ENCODE peak calls at places on chromosomes 2 and 18, in ten cellular contexts. D, Q, J, A, M, H, C, G, F and L are unnamed samples.

GRCh38 chr18:36348971-36349417 is 51.5 kb downstream of the FHOD3 start:
- DNase-seq in H (no peak), C (no peak), F (no peak), D (no peak), Q (peak; percentile 30), G (no peak), J (no peak), A (no peak), M (no peak), L (no peak)

GRCh38 chr2:63819256-63819655 is 22.4 kb upstream of the UGP2 start:
- DNase-seq in H (no peak), Q (no peak), J (no peak), C (no peak), G (no peak), F (no peak), M (no peak), D (no peak), A (no peak), L (no peak)

GRCh38 chr2:150135223-150135883 is 352.1 kb downstream of the RND3 start:
- DNase-seq in Q (no peak), C (no peak), J (no peak), G (no peak), A (peak; percentile 80), M (no peak), F (no peak), D (peak; percentile 34), H (no peak), L (no peak)

GRCh38 chr18:44111337-44111736 is 569.4 kb upstream of the SETBP1 start:
- DNase-seq in A (no peak), Q (no peak), J (peak; percentile 62), H (no peak), F (no peak), M (no peak), G (no peak), D (no peak), C (no peak), L (no peak)

GRCh38 chr2:188668017-188668663 is 306.0 kb upstream of the COL3A1 start:
- DNase-seq in D (no peak), J (peak; percentile 97), F (no peak), M (no peak), G (no peak), Q (no peak), H (peak; percentile 26), A (no peak), C (no peak), L (no peak)

GRCh38 chr18:55779461-55779710 is 191.4 kb upstream of the TCF4 start:
- DNase-seq in C (no peak), A (no peak), Q (no peak), D (no peak), M (no peak), G (peak; percentile 36), F (no peak), J (no peak), H (no peak), L (no peak)

GRCh38 chr18:35355140-35355618 is 11.0 kb upstream of the ZNF24 start:
- DNase-seq in H (peak; percentile 76), A (peak; percentile 71), J (peak; percentile 78), D (peak; percentile 71), M (peak; percentile 54), Q (no peak), F (peak; percentile 73), G (peak; percentile 66), C (peak; percentile 86), L (peak; percentile 86)

GRCh38 chr2:197168705-197169104 is 141.9 kb downstream of the ANKRD44 start:
- DNase-seq in D (peak; percentile 80), M (peak; percentile 50), G (peak; percentile 82), A (peak; percentile 75), C (peak; percentile 92), F (peak; percentile 75), Q (no peak), H (peak; percentile 69), J (peak; percentile 42), L (peak; percentile 91)

GRCh38 chr2:174333502-174334277 is 1.1 kb upstream of the SP9 start:
- DNase-seq in G (no peak), F (no peak), C (peak; percentile 76), J (no peak), M (no peak), D (no peak), H (no peak), Q (peak; percentile 67), A (no peak), L (peak; percentile 54)

GRCh38 chr2:207248702-207249355 is 83.1 kb upstream of the KLF7 start:
- DNase-seq in G (no peak), F (no peak), J (peak; percentile 52), A (no peak), H (no peak), C (no peak), Q (no peak), M (no peak), D (no peak), L (no peak)

GRCh38 chr18:7617738-7618422 is 50.8 kb downstream of the PTPRM start:
- DNase-seq in D (peak; percentile 41), G (no peak), H (peak; percentile 65), J (peak; percentile 97), C (no peak), A (peak; percentile 25), F (peak; percentile 78), M (no peak), Q (no peak), L (peak; percentile 74)

GRCh38 chr18:7616661-7617060 is 49.5 kb downstream of the PTPRM start:
- DNase-seq in C (no peak), H (no peak), J (peak; percentile 54), Q (no peak), G (no peak), M (no peak), D (peak; percentile 24), F (no peak), A (no peak), L (no peak)

GRCh38 chr18:7615840-7616239 is 48.7 kb downstream of the PTPRM start:
- DNase-seq in Q (no peak), D (no peak), M (no peak), G (no peak), C (no peak), J (no peak), H (no peak), A (no peak), F (no peak), L (no peak)

GRCh38 chr18:7618821-7619410 is 51.8 kb downstream of the PTPRM start:
- DNase-seq in G (no peak), H (no peak), A (no peak), D (no peak), F (no peak), Q (no peak), J (peak; percentile 37), M (no peak), C (no peak), L (peak; percentile 84)

GRCh38 chr18:7619676-7620075 is 52.6 kb downstream of the PTPRM start:
- DNase-seq in C (no peak), H (no peak), Q (no peak), J (no peak), M (no peak), G (no peak), D (no peak), F (no peak), A (no peak), L (no peak)
- H3K27ac ChIP-seq in C (no peak overlapping the region), H (no peak overlapping the region), Q (no peak overlapping the region), J (no peak overlapping the region), M (no peak overlapping the region), G (no peak overlapping the region), D (no peak overlapping the region), F (no peak overlapping the region), A (no peak overlapping the region), L (peak overlapping the region; percentile 90)

DNA sequence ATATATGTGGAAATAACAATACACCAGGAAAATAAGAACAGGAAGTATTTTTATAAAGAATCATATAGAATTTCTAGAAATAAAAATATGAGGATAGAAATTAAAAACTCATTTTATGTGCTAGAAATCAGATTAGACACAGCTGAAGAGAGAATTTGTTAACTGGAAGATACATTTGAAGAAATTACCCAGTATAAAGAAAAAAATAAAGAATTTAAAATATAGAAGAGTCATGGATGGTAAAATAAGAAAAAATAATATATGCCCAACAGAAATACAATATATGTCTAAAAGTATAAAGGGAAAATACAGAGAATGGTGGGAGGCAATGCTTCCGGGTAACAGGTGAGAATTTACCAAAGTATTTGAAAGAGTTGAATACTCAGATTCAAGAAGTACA is 539.9 kb downstream of the NR4A2 start:
- DNase-seq in F (no peak), G (no peak), A (no peak), H (no peak), C (no peak), D (no peak), J (no peak), Q (no peak), M (no peak), L (no peak)
- H3K9me3 ChIP-seq in F (peaks cover 10% of the 10 kb centered on the region), G (no peaks in the 10 kb centered on the region), A (no peaks in the 10 kb centered on the region), H (peaks cover 5% of the 10 kb centered on the region), C (peaks cover 39% of the 10 kb centered on the region), D (peaks cover 25% of the 10 kb centered on the region), J (no peaks in the 10 kb centered on the region), Q (peaks cover 11% of the 10 kb centered on the region), M (no peaks in the 10 kb centered on the region), L (peaks cover 16% of the 10 kb centered on the region)

DNA sequence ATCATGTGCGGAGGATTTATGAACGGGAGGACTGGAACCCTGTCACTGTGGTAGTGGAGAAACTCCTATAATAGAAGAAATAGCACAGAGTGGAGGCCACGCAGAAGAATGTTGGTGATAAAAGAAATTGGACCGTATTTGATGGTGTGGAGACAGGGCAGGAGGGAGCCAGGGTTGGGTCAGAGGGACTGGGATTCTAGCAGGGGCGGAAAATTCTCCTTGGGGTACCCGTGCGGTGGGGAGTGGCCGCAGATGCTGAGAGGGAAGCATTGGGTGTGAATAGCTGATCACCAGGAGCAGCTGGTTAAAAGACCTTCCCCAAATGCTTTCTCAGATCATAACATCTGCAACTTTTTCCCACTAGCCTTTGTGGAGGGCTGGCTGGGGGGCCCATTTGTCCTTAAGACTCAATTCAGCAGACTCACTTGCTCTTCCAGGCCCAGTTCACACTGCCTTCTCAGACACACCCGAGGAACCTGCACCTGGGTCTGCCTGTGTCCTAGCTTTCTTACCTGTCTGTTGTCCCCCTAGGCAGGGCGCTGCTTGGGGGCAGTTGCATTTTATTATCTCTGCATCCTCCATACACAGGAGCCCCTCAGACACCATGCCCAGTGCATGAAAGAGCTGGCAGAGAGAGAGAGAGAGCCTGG is 7.1 kb downstream of the SH3BP4 start:
- DNase-seq in D (no peak), J (no peak), H (no peak), C (peak; percentile 42), A (no peak), G (no peak), Q (no peak), M (no peak), F (no peak), L (no peak)
- H3K27ac ChIP-seq in D (no peak overlapping the region), J (no peak overlapping the region), H (no peak overlapping the region), C (peak overlapping the region; percentile 51), A (no peak overlapping the region), G (no peak overlapping the region), Q (no peak overlapping the region), M (no peak overlapping the region), F (no peak overlapping the region), L (no peak overlapping the region)

DNA sequence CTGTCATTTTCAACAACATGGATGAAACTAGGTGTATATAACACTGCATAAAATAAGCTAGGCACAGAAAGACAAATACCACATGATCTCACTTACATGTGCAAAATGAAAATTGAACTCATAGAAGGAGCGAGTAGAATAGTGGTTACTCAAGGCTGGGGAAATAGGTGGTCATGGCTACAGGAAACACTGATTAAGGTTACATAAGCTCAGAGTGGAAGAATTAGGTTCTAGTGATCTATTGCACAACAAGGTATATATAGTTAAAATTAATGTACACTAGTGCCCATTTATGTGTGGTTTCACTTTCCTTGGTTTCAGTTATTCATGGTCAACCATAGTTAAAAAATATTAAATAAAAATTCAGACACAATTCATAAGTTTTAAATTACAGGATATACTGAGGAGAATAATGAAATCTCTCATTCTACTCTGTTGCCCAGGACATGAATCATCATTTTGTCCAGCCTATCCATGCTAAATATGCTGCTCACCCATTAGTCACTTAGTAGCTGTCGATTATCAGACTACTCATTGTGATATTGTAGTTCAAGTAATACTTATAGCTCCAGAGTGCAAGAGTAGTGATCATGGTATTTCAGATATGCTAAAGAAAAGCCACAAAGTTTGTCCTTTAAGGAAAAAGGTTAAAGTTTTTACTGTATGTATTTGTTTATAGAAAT is 1530.9 kb upstream of the LRRTM1 start:
- DNase-seq in J (peak; percentile 54), D (no peak), M (no peak), A (no peak), F (no peak), Q (no peak), H (no peak), G (no peak), C (no peak), L (no peak)
- H3K9me3 ChIP-seq in J (no peaks in the 10 kb centered on the region), D (peaks cover 15% of the 10 kb centered on the region), M (no peaks in the 10 kb centered on the region), A (no peaks in the 10 kb centered on the region), F (no peaks in the 10 kb centered on the region), Q (no peaks in the 10 kb centered on the region), H (no peaks in the 10 kb centered on the region), G (no peaks in the 10 kb centered on the region), C (peaks cover 23% of the 10 kb centered on the region), L (peaks cover 9% of the 10 kb centered on the region)